ENCODE peak calls at places on chromosomes 11 and 22, in four cellular contexts. C, N, H and S are unnamed samples.

GRCh38 chr11:6443269-6444003 is 2.6 kb upstream of the HPX start:
- DNase-seq in H (no peak), C (peak), N (peak), S (peak)

GRCh38 chr11:65417702-65418430 is 4.7 kb upstream of the NEAT1 start:
- DNase-seq in H (no peak), N (no peak), C (peak), S (no peak)

GRCh38 chr11:78424334-78425270 is 7.0 kb upstream of the GAB2 start:
- DNase-seq in H (no peak), N (no peak), C (no peak), S (no peak)

GRCh38 chr11:34348919-34349318 is 8.9 kb downstream of the ABTB2 start:
- DNase-seq in N (no peak), C (no peak), H (no peak), S (no peak)

GRCh38 chr11:76041208-76041607 is 165.1 kb downstream of the WNT11 start:
- DNase-seq in H (no peak), N (no peak), C (no peak), S (no peak)

GRCh38 chr22:25485626-25486545 is 78.6 kb upstream of the GRK3 start:
- DNase-seq in H (no peak), C (no peak), N (no peak), S (no peak)

GRCh38 chr11:112885744-112886706 is 75.2 kb upstream of the NCAM1 start:
- DNase-seq in N (no peak), H (no peak), C (no peak), S (no peak)

GRCh38 chr22:27866136-27867091 is 52.6 kb downstream of the PITPNB start:
- DNase-seq in C (no peak), H (no peak), N (no peak), S (no peak)

GRCh38 chr11:134486704-134487103 is 74.7 kb upstream of the B3GAT1 start:
- DNase-seq in N (no peak), H (no peak), C (no peak), S (no peak)

GRCh38 chr11:86274503-86274902 is 27.5 kb upstream of the HIKESHI start:
- DNase-seq in C (no peak), N (no peak), H (no peak), S (peak)

GRCh38 chr11:134331565-134332188 is at the start of gene GLB1L2:
- DNase-seq in N (peak), H (no peak), C (peak), S (no peak)

GRCh38 chr11:69010964-69011623 is 2.0 kb downstream of the MRGPRF start:
- DNase-seq in N (peak), C (no peak), H (no peak), S (no peak)

GRCh38 chr11:67375320-67376021 is 2.1 kb upstream of the CLCF1 start:
- DNase-seq in C (no peak), N (no peak), H (no peak), S (no peak)

GRCh38 chr11:132784441-132784840 is 747.9 kb downstream of the OPCML start:
- DNase-seq in C (no peak), N (no peak), H (no peak), S (no peak)

GRCh38 chr11:65861533-65862183 is 1.4 kb downstream of the MUS81 start:
- DNase-seq in N (no peak), H (no peak), C (no peak), S (no peak)

GRCh38 chr11:72758690-72759389 is 6.6 kb upstream of the ARAP1 start:
- DNase-seq in H (no peak), C (no peak), N (no peak), S (no peak)

GRCh38 chr11:29171350-29171950 is 845.4 kb downstream of the KCNA4 start:
- DNase-seq in N (no peak), C (no peak), H (no peak), S (no peak)

GRCh38 chr11:28343304-28344233 is 235.4 kb downstream of the METTL15 start:
- DNase-seq in C (no peak), H (no peak), N (no peak), S (no peak)

GRCh38 chr11:66471142-66471541 is 4.4 kb downstream of the PELI3 start:
- DNase-seq in C (no peak), H (no peak), N (no peak), S (no peak)

GRCh38 chr11:61787928-61788491 is 4.4 kb downstream of the TMEM258 start:
- DNase-seq in N (peak), H (no peak), C (no peak), S (peak)

GRCh38 chr22:26430600-26430999 is 1.5 kb downstream of the ASPHD2 start:
- DNase-seq in C (no peak), N (no peak), H (no peak), S (no peak)

GRCh38 chr22:45572444-45572843 is 69.8 kb downstream of the FBLN1 start:
- DNase-seq in H (no peak), C (no peak), N (no peak), S (no peak)

GRCh38 chr22:47619631-47620030 is 857.2 kb downstream of the TBC1D22A start:
- DNase-seq in H (no peak), N (no peak), C (no peak), S (no peak)

GRCh38 chr11:64809781-64810241 is 540 bp downstream of the MEN1 start:
- DNase-seq in H (no peak), C (no peak), N (peak), S (no peak)

GRCh38 chr22:49886346-49887073 is 31.7 kb downstream of the ALG12 start:
- DNase-seq in N (no peak), H (no peak), C (no peak), S (no peak)

GRCh38 chr11:36069576-36070214 is 125.8 kb downstream of the LDLRAD3 start:
- DNase-seq in C (no peak), N (no peak), H (no peak), S (no peak)

GRCh38 chr11:721913-722811 is 16.1 kb downstream of the EPS8L2 start:
- DNase-seq in N (peak), C (peak), H (no peak), S (no peak)

GRCh38 chr11:92267968-92268367 is 43.4 kb downstream of the FAT3 start:
- DNase-seq in C (no peak), H (no peak), N (no peak), S (no peak)

DNA sequence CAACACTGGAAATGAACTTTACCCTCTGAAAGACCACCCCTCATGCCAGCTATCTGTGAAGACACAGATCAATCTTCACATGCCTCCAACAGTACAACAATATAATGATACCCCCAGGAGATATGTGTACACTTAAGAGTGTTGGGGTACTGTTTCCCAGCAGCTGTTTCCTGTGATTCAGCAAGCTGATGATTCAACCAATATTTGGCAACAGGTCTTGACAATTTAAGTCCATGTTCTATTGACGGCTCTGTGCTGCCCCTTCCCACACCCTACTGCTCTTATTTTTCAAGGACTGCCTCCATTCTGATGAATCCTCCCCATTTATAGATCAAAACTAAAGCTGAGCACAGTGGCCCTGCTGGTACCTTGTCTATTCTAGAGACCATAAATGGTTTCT is 6.6 kb downstream of the SNX19 start:
- DNase-seq in C (no peak), N (no peak), H (no peak), S (no peak)
- H3K27ac ChIP-seq in C (no peak), N (no peak), H (peak), S (no peak)

DNA sequence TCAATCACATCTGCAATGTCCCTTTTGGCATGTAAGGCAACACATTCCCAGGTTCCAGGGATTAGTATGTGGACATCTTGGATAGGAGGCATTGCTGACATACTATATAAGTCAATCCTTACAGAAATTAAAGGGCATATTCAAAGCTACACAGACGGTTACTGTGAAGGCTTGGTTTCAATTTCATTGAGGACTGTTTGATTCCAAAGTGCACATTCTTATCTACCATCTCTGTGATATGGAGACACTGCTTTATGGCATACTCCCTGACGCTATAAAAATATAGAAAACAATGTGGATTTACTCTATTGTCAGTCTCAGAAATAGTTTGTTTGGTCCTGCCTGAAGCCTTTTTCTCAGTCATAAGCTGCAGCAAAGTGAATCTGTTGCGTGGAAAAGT is 1486.7 kb downstream of the FAM181B start:
- DNase-seq in N (peak), H (no peak), C (no peak), S (no peak)
- H3K27ac ChIP-seq in N (peak), H (no peak), C (no peak), S (no peak)

GRCh38 chr11:3158821-3159220 is 6.3 kb downstream of the OSBPL5 start:
- DNase-seq in H (no peak), C (peak), N (no peak), S (no peak)
- H3K27ac ChIP-seq in H (peak), C (no peak), N (no peak), S (no peak)

GRCh38 chr11:1928038-1928890 is 8.8 kb downstream of the TNNT3 start:
- DNase-seq in C (no peak), N (no peak), H (no peak), S (no peak)

GRCh38 chr11:1925373-1926155 is 6.1 kb downstream of the TNNT3 start:
- DNase-seq in H (no peak), N (no peak), C (no peak), S (no peak)

GRCh38 chr11:1928891-1929541 is 9.5 kb downstream of the TNNT3 start:
- DNase-seq in C (no peak), N (no peak), H (no peak), S (no peak)

GRCh38 chr11:1926156-1927031 is 6.9 kb downstream of the TNNT3 start:
- DNase-seq in N (no peak), H (no peak), C (no peak), S (no peak)

GRCh38 chr11:1927151-1928037 is 7.9 kb downstream of the TNNT3 start:
- DNase-seq in H (no peak), N (no peak), C (no peak), S (no peak)
- H3K27ac ChIP-seq in H (peak), N (no peak), C (no peak), S (no peak)

GRCh38 chr11:10793470-10794255 is 15.1 kb downstream of the EIF4G2 start:
- DNase-seq in C (no peak), H (no peak), N (no peak), S (no peak)

GRCh38 chr11:10796191-10796590 is 12.5 kb downstream of the EIF4G2 start:
- DNase-seq in C (no peak), N (no peak), H (no peak), S (no peak)

GRCh38 chr11:10797561-10797960 is 11.2 kb downstream of the EIF4G2 start:
- DNase-seq in C (no peak), H (no peak), N (no peak), S (no peak)

GRCh38 chr11:10800292-10800691 is 8.4 kb downstream of the EIF4G2 start:
- DNase-seq in H (no peak), C (no peak), N (no peak), S (no peak)

DNA sequence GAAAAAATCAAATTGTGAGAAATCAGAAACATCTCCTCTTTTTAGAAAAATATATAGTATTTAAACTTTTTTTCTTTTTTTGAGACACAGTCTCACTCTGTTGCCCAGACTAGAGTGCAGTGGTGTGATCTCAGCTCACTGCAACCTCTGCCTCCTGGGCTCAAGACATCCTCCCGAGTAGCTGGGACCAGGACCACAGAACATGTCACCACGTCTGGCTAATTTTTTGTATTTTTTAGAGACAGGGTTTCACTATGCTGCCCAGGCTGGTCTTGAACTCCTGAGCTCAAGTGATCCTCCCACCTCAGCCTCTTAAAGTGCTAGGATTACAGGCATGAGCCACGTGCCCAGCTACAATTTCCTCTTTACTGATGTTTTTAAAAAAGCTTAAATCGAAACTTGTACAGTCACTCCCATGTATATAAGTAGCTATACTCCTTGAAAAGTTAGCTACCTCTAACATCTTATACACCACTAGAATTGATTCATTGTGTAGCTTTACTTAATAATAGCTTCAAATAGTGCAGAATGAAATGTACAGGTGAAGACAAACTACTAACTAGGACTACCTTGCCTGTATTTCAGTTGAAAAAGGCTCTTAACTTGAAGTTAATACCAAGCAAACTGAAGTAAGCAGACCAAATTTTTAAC is 10.3 kb downstream of the EIF4G2 start:
- DNase-seq in H (no peak), C (no peak), N (no peak), S (no peak)
- H3K27ac ChIP-seq in H (no peak), C (no peak), N (no peak), S (no peak)

GRCh38 chr22:29705651-29706050 is 14.2 kb upstream of the CABP7 start:
- DNase-seq in C (no peak), N (no peak), H (no peak), S (no peak)
- H3K27ac ChIP-seq in C (no peak), N (no peak), H (no peak), S (no peak)

DNA sequence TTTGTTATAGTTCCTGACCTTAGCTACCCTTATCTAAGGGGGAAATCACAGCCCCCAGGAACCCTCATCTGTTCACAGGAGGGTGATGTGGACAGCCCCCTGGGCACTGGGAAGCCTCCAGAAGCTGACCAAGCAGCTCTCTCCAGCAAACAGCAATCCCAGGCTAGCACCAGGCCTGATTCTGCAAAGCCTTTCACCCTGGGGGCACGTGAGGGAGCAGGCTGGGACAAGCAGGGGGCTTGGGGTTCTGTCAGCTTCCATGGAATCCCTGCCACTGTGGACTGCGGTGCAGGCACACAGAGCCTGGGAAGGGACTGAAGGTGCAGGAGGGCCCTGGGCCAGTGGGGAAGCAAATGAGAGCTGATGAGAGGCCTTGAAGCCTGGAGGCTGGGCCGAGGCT is 2.1 kb downstream of the PGAP2 start:
- DNase-seq in H (no peak), N (no peak), C (no peak), S (no peak)
- H3K27ac ChIP-seq in H (no peak), N (no peak), C (no peak), S (no peak)